ENCODE peak calls at places on chromosome 11, in nine cellular contexts. U is type B pancreatic cell; C is adipocyte; Z is iPS-NIHi11; Y is activated naive CD4-positive, alpha-beta T cell treated with anti-CD3 and anti-CD28 coated beads, Interleukin-2, amount 50 U/mL, for 16 hours; L is endothelial cell; W is NCI-H460; A is amniotic stem cell; N is fibroblast of mammary gland. V is an unnamed sample.

GRCh38 chr11:110029714-110030113 is 63.5 kb upstream of the ZC3H12C start:
- DNase-seq in U (no peak), C (no peak), Z (no peak), Y (no peak), L (no peak), W (no peak), A (no peak), N (no peak), V (no peak)

GRCh38 chr11:130892847-130893246 is 23.4 kb downstream of the SNX19 start:
- DNase-seq in U (no peak), C (no peak), Z (peak), Y (no peak), L (peak), W (no peak), A (no peak), N (no peak), V (no peak)

GRCh38 chr11:86247608-86248007 is 3.1 kb downstream of the EED start:
- DNase-seq in U (no peak), C (no peak), Z (no peak), Y (no peak), L (no peak), W (no peak), A (no peak), N (no peak), V (no peak)

GRCh38 chr11:117931331-117931950 is 2.2 kb upstream of the TMPRSS13 start:
- DNase-seq in U (no peak), C (no peak), Z (no peak), Y (no peak), L (no peak), W (no peak), A (no peak), N (no peak), V (no peak)

GRCh38 chr11:64359712-64360402 is 895 bp downstream of the RPS6KA4 start:
- DNase-seq in U (no peak), C (no peak), Z (peak), Y (no peak), L (no peak), W (no peak), A (no peak), N (no peak), V (no peak)

GRCh38 chr11:111128471-111128870 is 117.1 kb upstream of the POU2AF2 start:
- DNase-seq in U (no peak), C (no peak), Z (no peak), Y (no peak), L (no peak), W (no peak), A (no peak), N (no peak), V (no peak)

GRCh38 chr11:22197139-22197893 is 4.4 kb downstream of the ANO5 start:
- DNase-seq in U (no peak), C (no peak), Z (no peak), Y (no peak), L (no peak), W (no peak), A (no peak), N (no peak), V (no peak)

GRCh38 chr11:71150859-71151258 is 101.5 kb downstream of the SHANK2 start:
- DNase-seq in U (no peak), C (no peak), Z (no peak), Y (no peak), L (no peak), W (no peak), A (no peak), N (no peak), V (no peak)

GRCh38 chr11:67432655-67433349 is 4.5 kb downstream of the RPS6KB2 start:
- DNase-seq in U (no peak), C (no peak), Z (no peak), Y (no peak), L (no peak), W (no peak), A (no peak), N (no peak), V (no peak)

GRCh38 chr11:64373598-64373974 is 14.6 kb downstream of the RPS6KA4 start:
- DNase-seq in U (no peak), C (no peak), Z (no peak), Y (no peak), L (no peak), W (no peak), A (no peak), N (no peak), V (no peak)

V was measured in fibroblast of lung.